ENCODE peak calls at places on chromosomes 13 and 19, in nine cellular contexts. One of them, this sample, is unnamed.

GRCh38 chr13:101941095-101941777 is 460.6 kb downstream of the FGF14 start:
- DNase-seq in MM.1S: no peak
- DNase-seq in fibroblast of lung: peak; percentile 46
- DNase-seq in K562: no peak
- DNase-seq in PC-3: peak; percentile 19
- DNase-seq in mammary epithelial cell: no peak
- DNase-seq in GM23248: peak; percentile 16
- DNase-seq in GM23338: peak; percentile 57
- DNase-seq in IMR-90: peak; percentile 2
- DNase-seq in this sample: no peak

GRCh38 chr13:98853791-98854191 is 101.3 kb upstream of the SLC15A1 start:
- DNase-seq in IMR-90: peak; percentile 56
- DNase-seq in GM23248: peak; percentile 89
- DNase-seq in fibroblast of lung: peak; percentile 38
- DNase-seq in mammary epithelial cell: peak; percentile 43
- DNase-seq in GM23338: no peak
- DNase-seq in PC-3: no peak
- DNase-seq in K562: no peak
- DNase-seq in MM.1S: peak; percentile 96
- DNase-seq in this sample: no peak

GRCh38 chr19:42092350-42092749 is 16.4 kb downstream of the ZNF574 start:
- DNase-seq in GM23338: peak; percentile 82
- DNase-seq in fibroblast of lung: no peak
- DNase-seq in MM.1S: peak; percentile 88
- DNase-seq in PC-3: peak; percentile 60
- DNase-seq in K562: peak; percentile 39
- DNase-seq in IMR-90: no peak
- DNase-seq in mammary epithelial cell: peak; percentile 41
- DNase-seq in GM23248: peak; percentile 37
- DNase-seq in this sample: peak; percentile 78

GRCh38 chr13:76927955-76928354 is 20.4 kb upstream of the ACOD1 start:
- DNase-seq in GM23248: no peak
- DNase-seq in fibroblast of lung: no peak
- DNase-seq in GM23338: no peak
- DNase-seq in MM.1S: no peak
- DNase-seq in PC-3: no peak
- DNase-seq in K562: no peak
- DNase-seq in IMR-90: no peak
- DNase-seq in mammary epithelial cell: no peak
- DNase-seq in this sample: no peak

GRCh38 chr13:73223372-73223781 is 164.6 kb downstream of the KLF5 start:
- DNase-seq in GM23338: no peak
- DNase-seq in GM23248: no peak
- DNase-seq in fibroblast of lung: no peak
- DNase-seq in PC-3: peak; percentile 56
- DNase-seq in IMR-90: no peak
- DNase-seq in K562: no peak
- DNase-seq in mammary epithelial cell: peak; percentile 78
- DNase-seq in MM.1S: peak; percentile 94
- DNase-seq in this sample: no peak

GRCh38 chr13:77026255-77026782 is 640 bp downstream of the FBXL3 start:
- DNase-seq in fibroblast of lung: peak; percentile 62
- DNase-seq in GM23248: peak; percentile 86
- DNase-seq in MM.1S: peak; percentile 67
- DNase-seq in mammary epithelial cell: peak; percentile 75
- DNase-seq in IMR-90: peak; percentile 37
- DNase-seq in GM23338: peak; percentile 63
- DNase-seq in PC-3: peak; percentile 61
- DNase-seq in K562: peak; percentile 81
- DNase-seq in this sample: peak; percentile 83

GRCh38 chr19:42301646-42302204 is at the start of gene PRR19:
- DNase-seq in PC-3: no peak
- DNase-seq in K562: peak; percentile 74
- DNase-seq in GM23338: peak; percentile 57
- DNase-seq in GM23248: peak; percentile 41
- DNase-seq in fibroblast of lung: no peak
- DNase-seq in IMR-90: no peak
- DNase-seq in mammary epithelial cell: no peak
- DNase-seq in MM.1S: no peak
- DNase-seq in this sample: peak; percentile 62

GRCh38 chr13:48559638-48560320 is 26.9 kb upstream of the RCBTB2 start:
- DNase-seq in mammary epithelial cell: peak; percentile 84
- DNase-seq in PC-3: peak; percentile 75
- DNase-seq in MM.1S: no peak
- DNase-seq in IMR-90: peak; percentile 70
- DNase-seq in GM23248: peak; percentile 70
- DNase-seq in K562: peak; percentile 14
- DNase-seq in fibroblast of lung: peak; percentile 60
- DNase-seq in GM23338: no peak
- DNase-seq in this sample: no peak

GRCh38 chr13:95479706-95480105 is 72.8 kb upstream of the CLDN10 start:
- DNase-seq in PC-3: no peak
- DNase-seq in K562: no peak
- DNase-seq in mammary epithelial cell: no peak
- DNase-seq in GM23338: no peak
- DNase-seq in GM23248: no peak
- DNase-seq in fibroblast of lung: no peak
- DNase-seq in MM.1S: no peak
- DNase-seq in IMR-90: no peak
- DNase-seq in this sample: no peak

GRCh38 chr13:97568850-97569249 is 134.9 kb downstream of the RAP2A start:
- DNase-seq in IMR-90: no peak
- DNase-seq in K562: no peak
- DNase-seq in PC-3: peak; percentile 6
- DNase-seq in MM.1S: no peak
- DNase-seq in mammary epithelial cell: no peak
- DNase-seq in fibroblast of lung: no peak
- DNase-seq in GM23248: no peak
- DNase-seq in GM23338: no peak
- DNase-seq in this sample: no peak

GRCh38 chr13:44719857-44720671 is 143.9 kb upstream of the TSC22D1 start:
- DNase-seq in PC-3: peak; percentile 74
- DNase-seq in GM23248: peak; percentile 88
- DNase-seq in MM.1S: no peak
- DNase-seq in IMR-90: peak; percentile 75
- DNase-seq in K562: no peak
- DNase-seq in mammary epithelial cell: no peak
- DNase-seq in fibroblast of lung: peak; percentile 80
- DNase-seq in GM23338: no peak
- DNase-seq in this sample: no peak

GRCh38 chr19:35986664-35987570 is 8.1 kb upstream of the SDHAF1 start:
- DNase-seq in IMR-90: no peak
- DNase-seq in fibroblast of lung: no peak
- DNase-seq in GM23248: peak; percentile 48
- DNase-seq in GM23338: peak; percentile 83
- DNase-seq in K562: no peak
- DNase-seq in MM.1S: no peak
- DNase-seq in mammary epithelial cell: no peak
- DNase-seq in PC-3: no peak
- DNase-seq in this sample: peak; percentile 70

GRCh38 chr13:109387438-109387837 is 398.9 kb downstream of the IRS2 start:
- DNase-seq in K562: no peak
- DNase-seq in GM23338: no peak
- DNase-seq in MM.1S: no peak
- DNase-seq in mammary epithelial cell: no peak
- DNase-seq in GM23248: no peak
- DNase-seq in fibroblast of lung: no peak
- DNase-seq in IMR-90: no peak
- DNase-seq in PC-3: no peak
- DNase-seq in this sample: no peak

GRCh38 chr13:81568824-81569223 is 1227.9 kb upstream of the SPRY2 start:
- DNase-seq in K562: no peak
- DNase-seq in fibroblast of lung: no peak
- DNase-seq in mammary epithelial cell: no peak
- DNase-seq in GM23338: no peak
- DNase-seq in IMR-90: no peak
- DNase-seq in PC-3: no peak
- DNase-seq in GM23248: no peak
- DNase-seq in MM.1S: no peak
- DNase-seq in this sample: no peak

GRCh38 chr13:103056008-103056407 is 10.2 kb downstream of the SLC10A2 start:
- DNase-seq in GM23338: no peak
- DNase-seq in PC-3: no peak
- DNase-seq in IMR-90: no peak
- DNase-seq in MM.1S: no peak
- DNase-seq in GM23248: no peak
- DNase-seq in K562: no peak
- DNase-seq in fibroblast of lung: no peak
- DNase-seq in mammary epithelial cell: no peak
- DNase-seq in this sample: no peak

GRCh38 chr13:91085127-91085526 is 262.4 kb upstream of the MIR17HG start:
- DNase-seq in fibroblast of lung: no peak
- DNase-seq in mammary epithelial cell: no peak
- DNase-seq in K562: peak; percentile 68
- DNase-seq in GM23248: no peak
- DNase-seq in PC-3: no peak
- DNase-seq in MM.1S: no peak
- DNase-seq in IMR-90: no peak
- DNase-seq in GM23338: no peak
- DNase-seq in this sample: no peak

GRCh38 chr19:2977686-2978466 is 512 bp downstream of the TLE6 start:
- DNase-seq in PC-3: no peak
- DNase-seq in fibroblast of lung: no peak
- DNase-seq in GM23338: no peak
- DNase-seq in GM23248: no peak
- DNase-seq in K562: peak; percentile 77
- DNase-seq in MM.1S: no peak
- DNase-seq in IMR-90: no peak
- DNase-seq in mammary epithelial cell: no peak
- DNase-seq in this sample: no peak

GRCh38 chr19:5828661-5829566 is 10.6 kb downstream of the FUT6 start:
- DNase-seq in K562: no peak
- DNase-seq in GM23338: peak; percentile 74
- DNase-seq in PC-3: no peak
- DNase-seq in MM.1S: no peak
- DNase-seq in fibroblast of lung: peak; percentile 5
- DNase-seq in IMR-90: no peak
- DNase-seq in mammary epithelial cell: no peak
- DNase-seq in GM23248: peak; percentile 27
- DNase-seq in this sample: no peak

GRCh38 chr19:49427855-49428546 is 2.8 kb downstream of the GFY start:
- DNase-seq in IMR-90: no peak
- DNase-seq in mammary epithelial cell: peak; percentile 14
- DNase-seq in GM23338: peak; percentile 88
- DNase-seq in MM.1S: no peak
- DNase-seq in fibroblast of lung: no peak
- DNase-seq in K562: peak; percentile 69
- DNase-seq in GM23248: peak; percentile 43
- DNase-seq in PC-3: peak; percentile 43
- DNase-seq in this sample: peak; percentile 78

DNA sequence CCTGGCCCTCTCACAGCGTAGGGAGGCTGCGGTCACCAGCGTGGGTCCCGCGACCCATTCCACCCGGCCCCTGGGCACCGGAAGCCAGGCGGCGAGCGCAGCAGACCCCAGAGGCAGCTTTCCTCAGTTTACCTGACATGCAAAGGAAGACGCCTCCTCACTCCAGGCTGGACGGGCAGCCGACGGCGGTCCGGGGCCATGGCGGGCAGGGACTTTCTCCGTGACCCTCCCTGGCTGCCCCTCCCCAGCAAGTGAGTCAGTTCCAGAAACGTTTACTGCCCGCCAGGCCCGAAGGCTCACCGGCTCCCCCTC is 5.5 kb downstream of the SBNO2 start:
- DNase-seq in MM.1S: no peak
- DNase-seq in GM23338: no peak
- DNase-seq in fibroblast of lung: no peak
- DNase-seq in GM23248: no peak
- DNase-seq in PC-3: no peak
- DNase-seq in K562: no peak
- DNase-seq in IMR-90: no peak
- DNase-seq in mammary epithelial cell: no peak
- DNase-seq in this sample: no peak
- H4K20me1 ChIP-seq in MM.1S: no peaks in the 10 kb centered on the region
- H4K20me1 ChIP-seq in GM23338: peaks cover 5% of the 10 kb centered on the region
- H4K20me1 ChIP-seq in fibroblast of lung: no peaks in the 10 kb centered on the region
- H4K20me1 ChIP-seq in GM23248: no peaks in the 10 kb centered on the region
- H4K20me1 ChIP-seq in PC-3: peaks cover 10% of the 10 kb centered on the region
- H4K20me1 ChIP-seq in K562: peaks cover 12% of the 10 kb centered on the region
- H4K20me1 ChIP-seq in IMR-90: peaks cover 84% of the 10 kb centered on the region
- H4K20me1 ChIP-seq in mammary epithelial cell: no peaks in the 10 kb centered on the region
- H4K20me1 ChIP-seq in this sample: no peaks in the 10 kb centered on the region

DNA sequence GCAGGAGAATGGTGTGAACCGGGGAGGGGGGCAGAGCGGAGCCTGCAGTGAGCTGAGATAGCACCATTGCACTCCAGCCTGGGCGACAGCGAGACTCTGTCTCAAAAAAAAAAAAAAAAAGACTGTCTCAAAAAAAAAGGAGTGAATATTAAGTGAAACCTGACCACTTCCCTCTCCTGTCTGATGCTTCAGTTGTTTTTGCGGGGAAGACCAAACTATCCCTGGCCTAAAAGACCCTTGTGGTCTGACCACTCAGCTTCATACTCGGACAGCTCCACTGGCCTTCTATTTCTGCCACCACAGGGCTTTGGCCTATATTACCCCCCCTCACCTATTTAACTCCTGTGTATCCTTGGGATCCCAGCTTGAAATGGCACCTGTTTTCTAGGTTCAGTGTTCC is 2.3 kb downstream of the CLASRP start:
- DNase-seq in K562: no peak
- DNase-seq in MM.1S: no peak
- DNase-seq in GM23248: no peak
- DNase-seq in IMR-90: no peak
- DNase-seq in PC-3: no peak
- DNase-seq in GM23338: no peak
- DNase-seq in mammary epithelial cell: no peak
- DNase-seq in fibroblast of lung: no peak
- DNase-seq in this sample: no peak
- H4K20me1 ChIP-seq in K562: peaks cover 35% of the 10 kb centered on the region
- H4K20me1 ChIP-seq in MM.1S: peaks cover 10% of the 10 kb centered on the region
- H4K20me1 ChIP-seq in GM23248: peaks cover 8% of the 10 kb centered on the region
- H4K20me1 ChIP-seq in IMR-90: peaks cover 62% of the 10 kb centered on the region
- H4K20me1 ChIP-seq in PC-3: peaks cover 13% of the 10 kb centered on the region
- H4K20me1 ChIP-seq in GM23338: peaks cover 36% of the 10 kb centered on the region
- H4K20me1 ChIP-seq in mammary epithelial cell: peaks cover 4% of the 10 kb centered on the region
- H4K20me1 ChIP-seq in fibroblast of lung: no peaks in the 10 kb centered on the region
- H4K20me1 ChIP-seq in this sample: peaks cover 38% of the 10 kb centered on the region

DNA sequence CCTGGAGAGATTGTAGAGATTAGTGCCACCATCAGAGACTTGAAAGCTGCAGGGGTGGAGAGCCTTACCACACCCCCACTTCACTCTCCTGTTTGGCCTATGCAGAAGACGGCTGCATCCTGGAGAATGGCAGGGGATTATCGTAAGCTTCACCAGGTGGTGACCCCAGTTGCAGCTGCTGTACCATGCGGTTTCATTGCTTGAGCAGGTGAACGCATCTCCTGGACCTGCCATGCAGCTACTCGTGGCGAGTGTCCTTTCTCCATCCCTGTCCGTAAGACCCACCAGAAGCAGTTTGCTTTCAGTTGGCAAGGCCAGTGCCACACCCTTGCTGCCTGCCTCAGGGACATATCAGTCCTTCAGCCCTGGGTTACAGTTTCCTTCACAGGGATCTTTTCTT is 21.2 kb downstream of the PPP5C start:
- DNase-seq in GM23248: no peak
- DNase-seq in fibroblast of lung: no peak
- DNase-seq in K562: no peak
- DNase-seq in IMR-90: no peak
- DNase-seq in mammary epithelial cell: no peak
- DNase-seq in GM23338: no peak
- DNase-seq in PC-3: no peak
- DNase-seq in MM.1S: no peak
- DNase-seq in this sample: no peak
- H4K20me1 ChIP-seq in GM23248: no peaks in the 10 kb centered on the region
- H4K20me1 ChIP-seq in fibroblast of lung: no peaks in the 10 kb centered on the region
- H4K20me1 ChIP-seq in K562: peaks cover 3% of the 10 kb centered on the region
- H4K20me1 ChIP-seq in IMR-90: peaks cover 19% of the 10 kb centered on the region
- H4K20me1 ChIP-seq in mammary epithelial cell: no peaks in the 10 kb centered on the region
- H4K20me1 ChIP-seq in GM23338: peaks cover 18% of the 10 kb centered on the region
- H4K20me1 ChIP-seq in PC-3: peaks cover 3% of the 10 kb centered on the region
- H4K20me1 ChIP-seq in MM.1S: no peaks in the 10 kb centered on the region
- H4K20me1 ChIP-seq in this sample: peaks cover 25% of the 10 kb centered on the region

GRCh38 chr19:1847348-1847683 is 967 bp downstream of the REXO1 start:
- DNase-seq in K562: no peak
- DNase-seq in IMR-90: no peak
- DNase-seq in fibroblast of lung: no peak
- DNase-seq in MM.1S: no peak
- DNase-seq in mammary epithelial cell: no peak
- DNase-seq in GM23248: no peak
- DNase-seq in PC-3: no peak
- DNase-seq in GM23338: no peak
- DNase-seq in this sample: no peak
- H4K20me1 ChIP-seq in K562: peaks cover 45% of the 10 kb centered on the region
- H4K20me1 ChIP-seq in IMR-90: peaks cover 64% of the 10 kb centered on the region
- H4K20me1 ChIP-seq in fibroblast of lung: no peaks in the 10 kb centered on the region
- H4K20me1 ChIP-seq in MM.1S: peaks cover 34% of the 10 kb centered on the region
- H4K20me1 ChIP-seq in mammary epithelial cell: no peaks in the 10 kb centered on the region
- H4K20me1 ChIP-seq in GM23248: no peaks in the 10 kb centered on the region
- H4K20me1 ChIP-seq in PC-3: peaks cover 12% of the 10 kb centered on the region
- H4K20me1 ChIP-seq in GM23338: peaks cover 18% of the 10 kb centered on the region
- H4K20me1 ChIP-seq in this sample: peaks cover 47% of the 10 kb centered on the region

This sample was measured in Karpas-422.